ENCODE peak calls at places on chromosomes 16 and 17, in six cellular contexts. Y is neuronal stem cell, F is lower lobe of right lung, Q is A549, E is GM23248, D is ovary. A is an unnamed sample.

GRCh38 chr17:40664582-40665333 is at the start of gene KRT222:
- DNase-seq in Q (no peak), D (no peak), E (no peak), Y (no peak), F (no peak), A (no peak)

GRCh38 chr17:83173997-83174858 is 94.8 kb downstream of the METRNL start:
- DNase-seq in Q (no peak), Y (no peak), F (no peak), D (peak), E (peak), A (no peak)

GRCh38 chr16:3659200-3659599 is 4.7 kb downstream of the DNASE1 start:
- DNase-seq in D (no peak), Y (no peak), Q (no peak), F (no peak), E (peak), A (no peak)

GRCh38 chr16:88355389-88356123 is 27.2 kb upstream of the ZNF469 start:
- DNase-seq in F (peak), Q (no peak), E (no peak), D (peak), Y (no peak), A (no peak)

GRCh38 chr16:8621221-8621571 is 302 bp upstream of the METTL22 start:
- DNase-seq in E (no peak), Q (no peak), Y (no peak), F (no peak), D (no peak), A (no peak)

GRCh38 chr16:48961546-48961945 is 320.1 kb downstream of the CBLN1 start:
- DNase-seq in E (no peak), D (no peak), Q (no peak), F (no peak), Y (no peak), A (no peak)

GRCh38 chr17:73343168-73343634 is 31.4 kb upstream of the CDC42EP4 start:
- DNase-seq in E (peak), Y (peak), F (no peak), Q (no peak), D (peak), A (no peak)

GRCh38 chr17:76452102-76452645 is 778 bp downstream of the UBE2O start:
- DNase-seq in D (no peak), E (no peak), Y (no peak), Q (no peak), F (no peak), A (no peak)

GRCh38 chr17:73585583-73585982 is 58.7 kb downstream of the SDK2 start:
- DNase-seq in D (no peak), F (no peak), Q (no peak), E (no peak), Y (no peak), A (no peak)

GRCh38 chr17:77829871-77830799 is 128.4 kb upstream of the TNRC6C start:
- DNase-seq in E (peak), D (no peak), F (peak), Y (no peak), Q (no peak), A (no peak)

GRCh38 chr17:46984892-46985291 is 5.8 kb upstream of the RPRML start:
- DNase-seq in Q (no peak), Y (no peak), E (no peak), F (no peak), D (no peak), A (no peak)

GRCh38 chr17:50043290-50044148 is 12.4 kb upstream of the ITGA3 start:
- DNase-seq in F (no peak), E (peak), Q (no peak), D (no peak), Y (no peak), A (no peak)

GRCh38 chr17:63190821-63191220 is 224.8 kb downstream of the TANC2 start:
- DNase-seq in Q (no peak), D (no peak), E (no peak), F (no peak), Y (no peak), A (no peak)

GRCh38 chr16:10242076-10242475 is 59.8 kb upstream of the GRIN2A start:
- DNase-seq in E (no peak), Q (no peak), F (no peak), D (no peak), Y (no peak), A (no peak)

GRCh38 chr17:68588362-68588761 is 12.8 kb downstream of the FAM20A start:
- DNase-seq in D (no peak), F (no peak), E (no peak), Q (no peak), Y (no peak), A (no peak)

GRCh38 chr17:42814633-42815399 is 9.3 kb downstream of the BECN1 start:
- DNase-seq in F (no peak), Q (no peak), D (no peak), Y (no peak), E (peak), A (no peak)

GRCh38 chr17:49365667-49366066 is 3.6 kb upstream of the ZNF652 start:
- DNase-seq in Y (no peak), F (no peak), E (peak), D (no peak), Q (peak), A (peak)

GRCh38 chr16:58814348-58814801 is 80.3 kb upstream of the GOT2 start:
- DNase-seq in D (peak), F (peak), Q (peak), Y (peak), E (peak), A (peak)

GRCh38 chr17:39229274-39229913 is 3.6 kb upstream of the STAC2 start:
- DNase-seq in D (no peak), Q (no peak), E (peak), F (no peak), Y (no peak), A (no peak)

GRCh38 chr16:75244225-75244792 is 7.1 kb downstream of the BCAR1 start:
- DNase-seq in Q (no peak), D (peak), E (peak), Y (no peak), F (peak), A (peak)

GRCh38 chr17:29045026-29045425 is 2.1 kb downstream of the PIPOX start:
- DNase-seq in D (no peak), E (no peak), Q (no peak), F (no peak), Y (no peak), A (no peak)

GRCh38 chr17:29042026-29042678 is 789 bp upstream of the PIPOX start:
- DNase-seq in Q (no peak), D (no peak), E (no peak), F (no peak), Y (no peak), A (no peak)

GRCh38 chr17:29045734-29046133 is 2.8 kb downstream of the PIPOX start:
- DNase-seq in Y (no peak), Q (no peak), D (no peak), E (peak), F (no peak), A (no peak)

GRCh38 chr17:29042679-29043538 is at the start of gene PIPOX:
- DNase-seq in D (no peak), Y (peak), Q (no peak), E (no peak), F (peak), A (peak)

DNA sequence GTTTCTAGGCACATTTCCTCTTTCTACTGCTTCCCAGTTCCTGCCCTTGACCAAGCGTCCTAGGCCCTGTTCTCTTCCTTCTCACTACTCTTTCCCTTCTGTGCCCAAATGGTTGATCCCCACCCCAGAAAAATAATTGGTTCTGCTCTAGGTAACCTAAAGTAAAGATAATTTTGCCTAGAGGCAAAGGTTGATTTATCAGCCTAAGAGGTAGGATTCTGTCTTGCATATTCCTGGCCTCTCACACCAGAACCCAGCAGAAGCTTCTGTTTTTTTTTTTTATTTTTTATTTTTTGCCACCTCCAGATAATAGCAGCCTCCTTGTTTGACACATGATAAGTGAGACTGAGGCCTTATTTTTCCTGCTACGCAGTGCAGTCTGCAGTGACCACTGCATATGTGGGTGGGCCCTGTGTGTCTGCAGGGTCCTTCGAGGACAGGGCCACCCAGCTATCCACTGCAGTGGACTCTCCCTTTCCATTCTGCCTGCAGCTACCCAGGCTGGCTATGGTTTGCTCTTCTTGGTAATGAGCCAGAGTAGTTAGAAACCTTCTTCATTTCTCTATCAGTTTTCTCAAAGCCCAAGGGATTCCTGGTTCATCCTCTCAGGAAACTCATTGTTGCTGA is 711 bp downstream of the PIPOX start:
- DNase-seq in F (no peak), D (no peak), Y (no peak), Q (no peak), E (no peak), A (no peak)
- H3K27ac ChIP-seq in F (no peak), D (no peak), Y (peak), Q (no peak), E (no peak), A (no peak)

GRCh38 chr17:34989473-34989872 is 9.2 kb downstream of the LIG3 start:
- DNase-seq in Q (no peak), E (no peak), D (no peak), F (no peak), Y (no peak), A (no peak)

GRCh38 chr17:34991606-34992005 is 11.3 kb downstream of the LIG3 start:
- DNase-seq in Q (no peak), D (no peak), F (no peak), Y (no peak), E (no peak), A (no peak)

GRCh38 chr17:34993031-34993430 is 12.7 kb downstream of the LIG3 start:
- DNase-seq in D (no peak), Y (no peak), E (no peak), F (no peak), Q (no peak), A (no peak)

GRCh38 chr17:34988644-34989043 is 8.3 kb downstream of the LIG3 start:
- DNase-seq in Y (no peak), E (no peak), F (no peak), Q (no peak), D (no peak), A (no peak)

DNA sequence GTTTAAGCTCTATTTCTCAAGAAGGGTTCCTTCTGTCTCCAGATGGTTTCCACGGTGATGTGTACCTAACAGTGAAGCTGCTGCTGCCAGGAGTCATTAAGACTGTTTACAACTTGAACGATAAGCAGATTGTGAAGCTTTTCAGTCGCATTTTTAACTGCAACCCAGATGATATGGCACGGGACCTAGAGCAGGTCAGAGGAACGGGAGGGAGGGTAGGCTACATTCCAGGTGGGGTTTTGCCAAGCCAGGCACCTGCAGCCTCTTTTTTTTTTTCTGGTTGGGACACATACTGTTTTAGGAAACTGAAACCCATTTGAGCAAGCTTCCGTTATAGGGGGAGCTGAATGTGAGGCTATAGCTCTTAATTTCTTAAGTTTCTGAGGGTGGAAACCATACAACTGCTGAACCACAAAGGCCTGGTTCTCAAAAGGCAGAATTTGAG is 10.6 kb downstream of the LIG3 start:
- DNase-seq in Y (no peak), F (no peak), D (no peak), Q (no peak), E (no peak), A (no peak)
- H3K27ac ChIP-seq in Y (no peak), F (peak), D (no peak), Q (no peak), E (no peak), A (no peak)

GRCh38 chr17:1229354-1229890 is 40.8 kb upstream of the BHLHA9 start:
- DNase-seq in E (peak), D (no peak), Y (no peak), Q (peak), F (peak), A (peak)
- H3K27ac ChIP-seq in E (no peak), D (no peak), Y (no peak), Q (peak), F (peak), A (no peak)

GRCh38 chr16:85461814-85462404 is 151.2 kb upstream of the GSE1 start:
- DNase-seq in F (peak), D (peak), E (peak), Y (peak), Q (no peak), A (no peak)

GRCh38 chr16:85462405-85463227 is 150.5 kb upstream of the GSE1 start:
- DNase-seq in Y (peak), Q (no peak), E (peak), D (peak), F (no peak), A (no peak)

GRCh38 chr16:85459529-85460251 is 153.4 kb upstream of the GSE1 start:
- DNase-seq in Y (no peak), F (no peak), Q (no peak), E (no peak), D (peak), A (no peak)

GRCh38 chr16:85460252-85460982 is 152.7 kb upstream of the GSE1 start:
- DNase-seq in Q (no peak), D (peak), Y (no peak), F (no peak), E (no peak), A (no peak)

GRCh38 chr16:85460983-85461813 is 151.9 kb upstream of the GSE1 start:
- DNase-seq in D (peak), E (peak), F (no peak), Q (peak), Y (no peak), A (no peak)
- H3K27ac ChIP-seq in D (peak), E (peak), F (peak), Q (peak), Y (no peak), A (no peak)

A was measured in substantia nigra.